ENCODE peak calls at places on chromosomes 6 and 20, in eight cellular contexts. V is mucosa of descending colon, H is neural crest cell, W is GM12878, M is left lung, U is foreskin fibroblast, J is WTC11, A is astrocyte of the cerebellum. F is an unnamed sample.

GRCh38 chr20:43824699-43825402 is 89.8 kb upstream of the TOX2 start:
- DNase-seq in J (peak; percentile 30), M (no peak), H (peak; percentile 16), A (no peak), V (no peak), W (peak; percentile 51), U (peak; percentile 49), F (peak; percentile 45)

GRCh38 chr6:154998855-154999254 is 3.7 kb downstream of the TIAM2 start:
- DNase-seq in H (no peak), W (no peak), A (no peak), M (no peak), V (no peak), U (no peak), J (no peak), F (no peak)

GRCh38 chr6:111651185-111652034 is 45.7 kb upstream of the TRAF3IP2 start:
- DNase-seq in A (no peak), U (peak; percentile 29), J (no peak), V (no peak), M (no peak), H (no peak), W (no peak), F (no peak)

GRCh38 chr6:131061771-131062160 is 1.3 kb downstream of the EPB41L2 start:
- DNase-seq in V (no peak), M (no peak), W (no peak), J (no peak), U (peak; percentile 53), H (no peak), A (no peak), F (no peak)

GRCh38 chr20:14451458-14451857 is 114.0 kb upstream of the FLRT3 start:
- DNase-seq in A (no peak), J (peak; percentile 16), W (no peak), V (no peak), H (no peak), U (no peak), M (no peak), F (no peak)

GRCh38 chr6:131909408-131910218 is 41.6 kb downstream of the CCN2 start:
- DNase-seq in W (no peak), U (peak; percentile 85), J (peak; percentile 83), V (no peak), M (no peak), H (peak; percentile 87), A (peak; percentile 62), F (peak; percentile 71)

GRCh38 chr6:54041239-54041638 is 70.0 kb upstream of the MLIP start:
- DNase-seq in M (no peak), W (no peak), H (no peak), V (no peak), J (no peak), U (no peak), A (no peak), F (no peak)

GRCh38 chr20:58112017-58112781 is 116.3 kb downstream of the ANKRD60 start:
- DNase-seq in M (no peak), H (no peak), A (no peak), V (no peak), J (no peak), U (peak; percentile 79), W (peak; percentile 55), F (peak; percentile 46)

GRCh38 chr6:87213364-87213763 is 58.0 kb downstream of the ZNF292 start:
- DNase-seq in W (no peak), V (no peak), J (no peak), M (no peak), H (no peak), A (no peak), U (no peak), F (no peak)

GRCh38 chr20:32898721-32899120 is 40.0 kb downstream of the EFCAB8 start:
- DNase-seq in H (no peak), U (peak; percentile 91), J (no peak), V (no peak), A (no peak), W (no peak), M (no peak), F (peak; percentile 85)

GRCh38 chr20:38377039-38377715 is 30.9 kb downstream of the LBP start:
- DNase-seq in J (no peak), V (no peak), U (no peak), A (no peak), H (no peak), M (no peak), W (no peak), F (no peak)

GRCh38 chr6:70184723-70185122 is 118.2 kb downstream of the COL9A1 start:
- DNase-seq in U (no peak), A (no peak), M (no peak), W (no peak), H (no peak), J (no peak), V (no peak), F (no peak)

GRCh38 chr6:125858427-125859320 is 67.9 kb downstream of the NCOA7 start:
- DNase-seq in U (peak; percentile 83), A (peak; percentile 73), M (no peak), V (no peak), W (no peak), J (peak; percentile 75), H (peak; percentile 40), F (peak; percentile 47)

GRCh38 chr20:58237318-58238182 is 9.1 kb upstream of the ANKRD60 start:
- DNase-seq in U (peak; percentile 80), A (peak; percentile 31), J (no peak), V (no peak), W (no peak), H (no peak), M (no peak), F (peak; percentile 73)

GRCh38 chr6:4125933-4126864 is 9.2 kb downstream of the ECI2 start:
- DNase-seq in U (peak; percentile 90), H (no peak), A (peak; percentile 53), J (no peak), V (no peak), W (no peak), M (no peak), F (peak; percentile 86)

GRCh38 chr20:44692932-44693476 is 22.2 kb upstream of the CCN5 start:
- DNase-seq in V (no peak), J (no peak), M (no peak), A (peak; percentile 90), U (peak; percentile 99), W (no peak), H (no peak), F (peak; percentile 95)

GRCh38 chr6:25010166-25010565 is 74.4 kb upstream of the RIPOR2 start:
- DNase-seq in H (no peak), J (no peak), M (no peak), U (no peak), W (no peak), V (no peak), A (no peak), F (no peak)

GRCh38 chr6:73675466-73676098 is 20.4 kb upstream of the CD109 start:
- DNase-seq in V (no peak), M (no peak), U (peak; percentile 92), A (peak; percentile 57), H (peak; percentile 91), J (peak; percentile 78), W (no peak), F (peak; percentile 76)

GRCh38 chr20:22791877-22792525 is 207.6 kb upstream of the FOXA2 start:
- DNase-seq in V (no peak), U (no peak), M (no peak), H (no peak), A (no peak), W (no peak), J (no peak), F (no peak)

GRCh38 chr6:143539723-143540122 is 28.2 kb upstream of the FUCA2 start:
- DNase-seq in J (no peak), V (no peak), A (no peak), M (no peak), U (no peak), H (no peak), W (no peak), F (no peak)
- TF ChIP-seq CTCF in J (no peak), V (no peak), A (no peak), M (no peak), U (no peak), H (no peak), W (no peak), F (no peak)

GRCh38 chr6:149961728-149962425 is 1.9 kb upstream of the ULBP1 start:
- DNase-seq in A (no peak), V (no peak), H (no peak), W (no peak), M (no peak), U (peak; percentile 62), J (peak; percentile 64), F (no peak)
- TF ChIP-seq CTCF in A (peak; percentile 6), V (no peak), H (peak; percentile 26), W (peak; percentile 31), M (no peak), U (peak; percentile 8), J (no peak), F (peak; percentile 51)

GRCh38 chr6:165849539-165850430 is 186.7 kb upstream of the PDE10A start:
- DNase-seq in V (no peak), H (no peak), J (no peak), U (no peak), W (no peak), A (no peak), M (peak; percentile 49), F (no peak)

GRCh38 chr6:165847407-165848098 is 184.5 kb upstream of the PDE10A start:
- DNase-seq in V (no peak), J (no peak), W (no peak), A (peak; percentile 40), M (no peak), H (no peak), U (no peak), F (no peak)

GRCh38 chr6:165846123-165846966 is 183.3 kb upstream of the PDE10A start:
- DNase-seq in H (no peak), V (no peak), M (peak; percentile 45), A (no peak), J (no peak), U (no peak), W (no peak), F (no peak)

GRCh38 chr6:165850434-165851019 is 187.5 kb upstream of the PDE10A start:
- DNase-seq in J (peak; percentile 77), A (peak; percentile 40), V (no peak), W (no peak), H (peak; percentile 75), U (peak; percentile 37), M (peak; percentile 90), F (peak; percentile 25)

GRCh38 chr6:165848099-165848461 is 185.0 kb upstream of the PDE10A start:
- DNase-seq in U (no peak), J (peak; percentile 55), W (no peak), H (no peak), M (peak; percentile 51), V (no peak), A (no peak), F (no peak)
- TF ChIP-seq CTCF in U (no peak), J (peak; percentile 61), W (peak; percentile 22), H (peak; percentile 31), M (no peak), V (no peak), A (no peak), F (peak; percentile 13)

DNA sequence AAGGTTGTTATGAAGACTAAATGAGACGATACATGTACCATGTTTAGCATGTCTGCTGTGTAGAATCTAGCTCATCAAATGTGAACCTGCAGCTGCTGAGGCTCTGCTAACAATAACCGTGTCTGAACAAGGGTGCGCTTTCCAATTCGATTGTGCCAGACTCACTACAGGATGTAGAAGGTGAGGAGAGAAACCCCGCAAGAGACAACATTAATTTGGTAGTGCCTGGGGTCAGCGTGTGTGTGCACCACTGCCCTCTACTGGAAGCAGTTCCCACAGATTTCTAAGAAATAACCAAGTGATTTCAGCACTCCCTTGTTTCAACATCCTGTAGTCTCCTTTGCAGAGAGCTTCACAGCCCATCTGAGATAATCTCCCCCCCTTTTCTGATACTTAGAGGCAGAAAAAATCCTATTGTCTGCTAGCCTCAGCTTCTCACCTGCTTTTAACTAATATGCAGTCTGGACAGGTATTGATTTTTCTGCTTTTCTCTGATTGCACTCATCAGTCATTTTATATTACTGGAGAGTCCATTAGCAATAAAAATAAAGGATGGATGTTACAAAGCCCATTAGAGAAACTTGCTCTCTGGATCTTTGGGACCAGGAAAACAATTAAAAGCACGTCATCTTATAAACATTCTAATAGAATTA is 96.7 kb upstream of the BACH2 start:
- DNase-seq in M (no peak), A (no peak), U (peak; percentile 81), W (no peak), V (no peak), J (peak; percentile 69), H (peak; percentile 72), F (peak; percentile 36)
- TF ChIP-seq CTCF in M (peak; percentile 72), A (peak; percentile 82), U (peak; percentile 80), W (peak; percentile 68), V (peak; percentile 38), J (peak; percentile 56), H (peak; percentile 85), F (peak; percentile 88)